ENCODE peak calls at places on chromosomes 2 and 18, in ten cellular contexts. L is PC-3, K is Caco-2, M is astrocyte of the cerebellum, Y is omental fat pad, R is AG09309, D is HFFc6, B is PC-9, G is H9, U is endodermal cell. N is an unnamed sample.

GRCh38 chr2:179991344-179991743 is 15.8 kb downstream of the CWC22 start:
- DNase-seq in R (no peak), Y (no peak), D (no peak), B (no peak), L (peak; percentile 21), U (peak; percentile 77), G (peak; percentile 37), M (no peak), K (peak; percentile 24), N (no peak)

GRCh38 chr18:11757084-11757590 is 68.1 kb downstream of the GNAL start:
- DNase-seq in K (no peak), U (no peak), R (no peak), D (no peak), B (no peak), L (no peak), M (no peak), G (no peak), Y (no peak), N (no peak)

GRCh38 chr18:44552706-44553105 is 128.0 kb upstream of the SETBP1 start:
- DNase-seq in G (peak; percentile 63), L (no peak), M (no peak), K (no peak), U (peak; percentile 78), R (no peak), B (no peak), D (no peak), Y (no peak), N (no peak)

GRCh38 chr2:231369580-231370428 is 25.7 kb upstream of the B3GNT7 start:
- DNase-seq in B (peak; percentile 72), M (no peak), U (peak; percentile 86), G (no peak), K (no peak), Y (no peak), D (no peak), L (no peak), R (no peak), N (peak; percentile 68)

GRCh38 chr2:180980185-180980942 is at the start of gene UBE2E3:
- DNase-seq in U (peak; percentile 95), L (peak; percentile 86), Y (peak; percentile 49), K (peak; percentile 81), M (peak; percentile 49), D (peak; percentile 61), B (peak; percentile 70), R (no peak), G (peak; percentile 82), N (peak; percentile 80)

GRCh38 chr2:168643979-168644378 is 158.5 kb upstream of the NOSTRIN start:
- DNase-seq in Y (no peak), R (peak; percentile 14), M (no peak), U (no peak), B (no peak), L (no peak), D (no peak), K (no peak), G (no peak), N (no peak)

GRCh38 chr18:12408247-12408869 is 629 bp downstream of the PRELID3A start:
- DNase-seq in L (peak; percentile 23), M (no peak), B (no peak), G (no peak), R (no peak), U (no peak), K (no peak), D (no peak), Y (no peak), N (no peak)

GRCh38 chr2:148876589-148877402 is 1.8 kb downstream of the KIF5C start:
- DNase-seq in M (no peak), B (no peak), G (peak; percentile 92), U (peak; percentile 96), L (peak; percentile 39), K (peak; percentile 55), Y (no peak), D (no peak), R (no peak), N (no peak)

GRCh38 chr2:218217366-218218309 is 649 bp downstream of the ARPC2 start:
- DNase-seq in M (no peak), Y (no peak), K (peak; percentile 61), B (no peak), L (peak; percentile 25), U (peak; percentile 73), G (peak; percentile 36), R (no peak), D (no peak), N (peak; percentile 59)

GRCh38 chr2:55050133-55050994 is at the start of gene RTN4:
- DNase-seq in R (peak; percentile 97), G (peak; percentile 100), M (peak; percentile 98), B (peak; percentile 99), K (peak; percentile 99), D (peak; percentile 99), Y (peak; percentile 89), U (peak; percentile 99), L (peak; percentile 99), N (peak; percentile 99)
- TF ChIP-seq CTCF in R (peak; percentile 20), G (no peak), M (peak; percentile 38), B (peak; percentile 27), K (no peak), D (no peak), Y (no peak), U (peak; percentile 44), L (no peak), N (no peak)

GRCh38 chr2:219279916-219280516 is 850 bp downstream of the DNAJB2 start:
- DNase-seq in Y (no peak), M (no peak), K (no peak), B (no peak), L (no peak), U (peak; percentile 87), D (no peak), R (no peak), G (no peak), N (peak; percentile 20)
- TF ChIP-seq CTCF in Y (no peak), M (no peak), K (peak; percentile 24), B (no peak), L (peak; percentile 18), U (peak; percentile 16), D (peak; percentile 29), R (no peak), G (no peak), N (peak; percentile 5)

DNA sequence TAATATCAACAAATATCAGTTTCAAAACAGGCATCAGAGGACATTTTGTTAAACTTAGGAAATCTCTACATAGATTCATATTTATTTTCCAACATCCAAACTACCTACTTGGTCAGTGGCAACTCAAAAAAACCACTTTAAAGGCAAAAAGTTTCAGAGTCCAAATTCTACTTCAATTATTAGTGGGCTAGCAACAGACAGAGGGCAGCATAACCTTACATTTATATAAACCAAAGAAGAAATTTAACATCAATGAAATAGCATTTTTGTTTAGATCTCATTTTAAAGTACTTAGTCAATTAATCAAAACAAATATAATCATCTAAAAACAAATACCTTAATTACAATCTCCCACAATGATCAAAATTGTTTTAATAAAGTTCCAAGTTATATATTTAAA is 33.3 kb downstream of the RTTN start:
- DNase-seq in K (no peak), U (no peak), L (peak; percentile 30), R (no peak), Y (no peak), D (peak; percentile 19), M (peak; percentile 22), G (no peak), B (no peak), N (no peak)
- TF ChIP-seq CTCF in K (peak; percentile 10), U (peak; percentile 73), L (peak; percentile 69), R (peak; percentile 39), Y (no peak), D (peak; percentile 81), M (peak; percentile 47), G (peak; percentile 52), B (peak; percentile 67), N (no peak)

DNA sequence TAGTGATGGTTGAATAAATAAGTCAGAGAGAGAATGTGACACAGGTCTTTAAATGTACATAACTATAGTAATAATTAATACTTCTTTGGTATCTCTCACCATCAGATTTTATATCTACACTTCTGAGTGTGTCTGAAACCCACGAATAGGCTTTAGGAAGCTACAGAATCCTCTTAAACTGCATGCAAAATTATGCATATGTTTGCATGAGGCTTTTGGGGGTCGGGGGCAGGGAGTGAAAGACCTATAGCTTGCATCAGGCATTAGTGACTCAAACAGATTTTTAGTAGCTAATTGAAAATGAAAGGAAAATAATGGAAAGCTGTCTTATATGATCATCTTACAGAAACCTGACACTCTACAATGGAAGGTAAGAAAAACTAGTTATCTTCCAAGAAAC is 14.9 kb downstream of the LRPPRC start:
- DNase-seq in U (no peak), K (no peak), D (no peak), M (no peak), L (no peak), Y (no peak), R (no peak), B (no peak), G (no peak), N (no peak)
- TF ChIP-seq CTCF in U (no peak), K (no peak), D (no peak), M (no peak), L (no peak), Y (no peak), R (no peak), B (no peak), G (no peak), N (no peak)